ENCODE peak calls at places on chromosomes 16 and 17, in five cellular contexts. One of them, this sample, is unnamed.
A peak's percentile ranks its signal among the peaks of the same experiment; 100 is the strongest.

GRCh38 chr16:57394444-57394843 is 10.1 kb upstream of the CCL17 start:
- DNase-seq in neural crest cell: no peak
- DNase-seq in omental fat pad: no peak
- DNase-seq in astrocyte of the spinal cord: no peak
- DNase-seq in HepG2: no peak
- DNase-seq in this sample: no peak

GRCh38 chr16:22220714-22221113 is 14.6 kb downstream of the EEF2K start:
- DNase-seq in astrocyte of the spinal cord: no peak
- DNase-seq in neural crest cell: no peak
- DNase-seq in HepG2: no peak
- DNase-seq in omental fat pad: no peak
- DNase-seq in this sample: no peak

GRCh38 chr17:80754846-80755245 is 210.2 kb downstream of the RPTOR start:
- DNase-seq in neural crest cell: no peak
- DNase-seq in omental fat pad: no peak
- DNase-seq in HepG2: no peak
- DNase-seq in astrocyte of the spinal cord: no peak
- DNase-seq in this sample: no peak

GRCh38 chr17:70242781-70243437 is 73.6 kb downstream of the KCNJ2 start:
- DNase-seq in astrocyte of the spinal cord: peak; percentile 61
- DNase-seq in HepG2: no peak
- DNase-seq in omental fat pad: no peak
- DNase-seq in neural crest cell: no peak
- DNase-seq in this sample: no peak

GRCh38 chr16:7124242-7124641 is 208.4 kb upstream of the RBFOX1 start:
- DNase-seq in omental fat pad: no peak
- DNase-seq in astrocyte of the spinal cord: no peak
- DNase-seq in HepG2: no peak
- DNase-seq in neural crest cell: no peak
- DNase-seq in this sample: no peak

GRCh38 chr17:39513256-39513655 is 52.0 kb downstream of the CDK12 start:
- DNase-seq in astrocyte of the spinal cord: no peak
- DNase-seq in omental fat pad: no peak
- DNase-seq in neural crest cell: no peak
- DNase-seq in HepG2: no peak
- DNase-seq in this sample: no peak

GRCh38 chr17:3695723-3696411 is at the start of gene P2RX5:
- DNase-seq in omental fat pad: no peak
- DNase-seq in HepG2: no peak
- DNase-seq in neural crest cell: no peak
- DNase-seq in astrocyte of the spinal cord: no peak
- DNase-seq in this sample: no peak

GRCh38 chr16:19559242-19559910 is 3.9 kb downstream of the VPS35L start:
- DNase-seq in neural crest cell: peak; percentile 34
- DNase-seq in HepG2: peak; percentile 58
- DNase-seq in omental fat pad: no peak
- DNase-seq in astrocyte of the spinal cord: peak; percentile 72
- DNase-seq in this sample: peak; percentile 67

GRCh38 chr16:86963600-86964575 is 353.3 kb downstream of the C16orf95 start:
- DNase-seq in HepG2: no peak
- DNase-seq in astrocyte of the spinal cord: no peak
- DNase-seq in neural crest cell: no peak
- DNase-seq in omental fat pad: no peak
- DNase-seq in this sample: no peak

GRCh38 chr16:56608876-56609462 is 585 bp downstream of the MT2A start:
- DNase-seq in astrocyte of the spinal cord: no peak
- DNase-seq in omental fat pad: no peak
- DNase-seq in HepG2: no peak
- DNase-seq in neural crest cell: no peak
- DNase-seq in this sample: no peak

GRCh38 chr17:80422276-80422675 is 7.3 kb downstream of the ENDOV start:
- DNase-seq in neural crest cell: no peak
- DNase-seq in omental fat pad: no peak
- DNase-seq in HepG2: no peak
- DNase-seq in astrocyte of the spinal cord: no peak
- DNase-seq in this sample: no peak

GRCh38 chr16:11133344-11133921 is 122.6 kb downstream of the SOCS1 start:
- DNase-seq in HepG2: peak; percentile 79
- DNase-seq in astrocyte of the spinal cord: peak; percentile 95
- DNase-seq in neural crest cell: no peak
- DNase-seq in omental fat pad: no peak
- DNase-seq in this sample: peak; percentile 94

GRCh38 chr16:81165411-81166097 is 69.4 kb upstream of the GCSH start:
- DNase-seq in omental fat pad: no peak
- DNase-seq in neural crest cell: no peak
- DNase-seq in HepG2: no peak
- DNase-seq in astrocyte of the spinal cord: no peak
- DNase-seq in this sample: no peak

GRCh38 chr16:10338426-10338825 is 47.4 kb upstream of the ATF7IP2 start:
- DNase-seq in neural crest cell: no peak
- DNase-seq in HepG2: no peak
- DNase-seq in astrocyte of the spinal cord: peak; percentile 7
- DNase-seq in omental fat pad: no peak
- DNase-seq in this sample: no peak

GRCh38 chr17:74343526-74344284 is 17.7 kb downstream of the KIF19 start:
- DNase-seq in omental fat pad: no peak
- DNase-seq in HepG2: no peak
- DNase-seq in neural crest cell: no peak
- DNase-seq in astrocyte of the spinal cord: no peak
- DNase-seq in this sample: no peak

GRCh38 chr17:83113381-83113780 is 34.0 kb downstream of the METRNL start:
- DNase-seq in astrocyte of the spinal cord: no peak
- DNase-seq in neural crest cell: no peak
- DNase-seq in omental fat pad: no peak
- DNase-seq in HepG2: no peak
- DNase-seq in this sample: no peak

GRCh38 chr16:700684-701584 is 4.7 kb downstream of the FBXL16 start:
- DNase-seq in omental fat pad: no peak
- DNase-seq in astrocyte of the spinal cord: no peak
- DNase-seq in HepG2: no peak
- DNase-seq in neural crest cell: peak; percentile 67
- DNase-seq in this sample: no peak

GRCh38 chr17:59505610-59506276 is 59.7 kb upstream of the DHX40 start:
- DNase-seq in astrocyte of the spinal cord: no peak
- DNase-seq in neural crest cell: no peak
- DNase-seq in omental fat pad: no peak
- DNase-seq in HepG2: peak; percentile 65
- DNase-seq in this sample: no peak

GRCh38 chr17:29177871-29178749 is 2.1 kb downstream of the MYO18A start:
- DNase-seq in HepG2: peak; percentile 92
- DNase-seq in omental fat pad: no peak
- DNase-seq in astrocyte of the spinal cord: no peak
- DNase-seq in neural crest cell: no peak
- DNase-seq in this sample: no peak

GRCh38 chr16:12773216-12773615 is 30.5 kb downstream of the CPPED1 start:
- DNase-seq in astrocyte of the spinal cord: no peak
- DNase-seq in HepG2: no peak
- DNase-seq in omental fat pad: no peak
- DNase-seq in neural crest cell: no peak
- DNase-seq in this sample: no peak

GRCh38 chr16:72428611-72429376 is 256.8 kb upstream of the PMFBP1 start:
- DNase-seq in HepG2: no peak
- DNase-seq in omental fat pad: no peak
- DNase-seq in astrocyte of the spinal cord: peak; percentile 35
- DNase-seq in neural crest cell: no peak
- DNase-seq in this sample: no peak

GRCh38 chr16:87847785-87848675 is 21.3 kb downstream of the SLC7A5 start:
- DNase-seq in neural crest cell: peak; percentile 55
- DNase-seq in astrocyte of the spinal cord: no peak
- DNase-seq in HepG2: peak; percentile 99
- DNase-seq in omental fat pad: no peak
- DNase-seq in this sample: no peak

GRCh38 chr16:74718741-74719610 is 18.3 kb upstream of the MLKL start:
- DNase-seq in omental fat pad: no peak
- DNase-seq in neural crest cell: no peak
- DNase-seq in astrocyte of the spinal cord: no peak
- DNase-seq in HepG2: no peak
- DNase-seq in this sample: no peak

GRCh38 chr17:43713494-43714162 is 45.0 kb downstream of the SOST start:
- DNase-seq in astrocyte of the spinal cord: no peak
- DNase-seq in HepG2: no peak
- DNase-seq in omental fat pad: no peak
- DNase-seq in neural crest cell: peak; percentile 31
- DNase-seq in this sample: no peak

GRCh38 chr17:30450125-30451027 is 26.8 kb upstream of the GOSR1 start:
- DNase-seq in astrocyte of the spinal cord: no peak
- DNase-seq in omental fat pad: no peak
- DNase-seq in HepG2: peak; percentile 94
- DNase-seq in neural crest cell: no peak
- DNase-seq in this sample: peak; percentile 42

GRCh38 chr17:83195330-83196087 is 116.1 kb downstream of the METRNL start:
- DNase-seq in astrocyte of the spinal cord: peak; percentile 76
- DNase-seq in omental fat pad: peak; percentile 21
- DNase-seq in neural crest cell: no peak
- DNase-seq in HepG2: no peak
- DNase-seq in this sample: no peak

DNA sequence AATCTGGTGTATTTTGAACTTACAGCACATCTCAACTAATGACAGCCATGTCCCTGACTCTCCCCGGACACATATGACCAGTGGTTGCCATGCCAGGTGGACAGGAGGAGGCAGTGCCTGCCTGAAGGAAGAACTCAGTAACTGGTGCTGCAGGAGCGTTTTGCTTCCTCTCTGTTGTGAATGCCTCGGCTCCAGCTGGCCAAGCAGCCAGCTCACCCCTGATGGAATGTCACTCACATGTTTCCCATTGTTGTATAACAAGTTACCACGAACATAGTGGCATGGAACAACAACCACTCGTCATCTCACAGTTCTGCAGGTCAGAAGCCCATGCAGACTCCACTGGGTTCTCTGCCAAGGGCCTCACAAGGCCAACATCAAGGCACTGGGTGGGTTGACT is 20.1 kb upstream of the IRF8 start:
- DNase-seq in HepG2: no peak
- DNase-seq in neural crest cell: no peak
- DNase-seq in astrocyte of the spinal cord: peak; percentile 37
- DNase-seq in omental fat pad: no peak
- DNase-seq in this sample: peak; percentile 76
- TF ChIP-seq CTCF in HepG2: no peak
- TF ChIP-seq CTCF in neural crest cell: no peak
- TF ChIP-seq CTCF in astrocyte of the spinal cord: no peak
- TF ChIP-seq CTCF in omental fat pad: no peak
- TF ChIP-seq CTCF in this sample: no peak

GRCh38 chr16:13920510-13920818 is 510 bp downstream of the ERCC4 start:
- DNase-seq in astrocyte of the spinal cord: no peak
- DNase-seq in neural crest cell: no peak
- DNase-seq in HepG2: no peak
- DNase-seq in omental fat pad: no peak
- DNase-seq in this sample: no peak

GRCh38 chr16:13919683-13920509 is at the start of gene ERCC4:
- DNase-seq in astrocyte of the spinal cord: peak; percentile 99
- DNase-seq in neural crest cell: peak; percentile 99
- DNase-seq in HepG2: peak; percentile 100
- DNase-seq in omental fat pad: peak; percentile 100
- DNase-seq in this sample: peak; percentile 99

GRCh38 chr16:13921328-13921727 is 1.4 kb downstream of the ERCC4 start:
- DNase-seq in astrocyte of the spinal cord: no peak
- DNase-seq in neural crest cell: no peak
- DNase-seq in omental fat pad: no peak
- DNase-seq in HepG2: no peak
- DNase-seq in this sample: no peak

GRCh38 chr16:13926507-13926906 is 6.6 kb downstream of the ERCC4 start:
- DNase-seq in HepG2: no peak
- DNase-seq in astrocyte of the spinal cord: no peak
- DNase-seq in omental fat pad: no peak
- DNase-seq in neural crest cell: no peak
- DNase-seq in this sample: no peak

DNA sequence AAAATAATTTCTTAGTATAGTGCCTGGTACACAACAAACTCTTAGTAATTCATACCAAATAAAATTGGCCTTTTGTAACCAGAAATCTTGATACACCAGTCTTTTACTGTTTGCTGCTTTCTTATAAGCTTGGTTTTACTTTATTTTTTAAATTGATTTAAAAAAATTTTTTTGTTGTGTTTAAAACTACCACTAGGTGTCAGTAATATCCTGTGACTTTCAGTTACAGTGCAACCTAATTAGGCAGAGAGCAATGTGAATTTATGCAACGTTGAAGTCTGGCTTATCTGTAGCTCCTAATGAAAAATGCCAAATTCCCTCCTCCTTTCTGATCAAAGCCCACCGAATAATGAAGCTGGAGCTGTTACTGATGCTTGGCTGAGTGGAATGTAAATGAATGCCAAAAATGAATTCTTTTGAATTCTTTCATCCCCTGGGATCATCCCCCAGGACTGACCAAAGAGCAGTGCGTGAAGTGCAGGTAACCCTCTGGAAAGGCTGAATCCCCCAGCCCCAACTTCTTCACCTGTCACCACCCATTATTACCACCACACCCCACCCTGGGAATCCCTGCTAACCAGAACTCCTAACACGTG is 3.8 kb downstream of the ERCC4 start:
- DNase-seq in neural crest cell: no peak
- DNase-seq in astrocyte of the spinal cord: peak; percentile 72
- DNase-seq in HepG2: peak; percentile 62
- DNase-seq in omental fat pad: no peak
- DNase-seq in this sample: peak; percentile 51
- TF ChIP-seq CTCF in neural crest cell: peak; percentile 79
- TF ChIP-seq CTCF in astrocyte of the spinal cord: peak; percentile 44
- TF ChIP-seq CTCF in HepG2: peak; percentile 75
- TF ChIP-seq CTCF in omental fat pad: no peak
- TF ChIP-seq CTCF in this sample: peak; percentile 90

GRCh38 chr17:76953926-76954325 is 85.7 kb downstream of the MGAT5B start:
- DNase-seq in astrocyte of the spinal cord: no peak
- DNase-seq in neural crest cell: no peak
- DNase-seq in HepG2: no peak
- DNase-seq in omental fat pad: no peak
- DNase-seq in this sample: no peak
- TF ChIP-seq CTCF in astrocyte of the spinal cord: no peak
- TF ChIP-seq CTCF in neural crest cell: no peak
- TF ChIP-seq CTCF in HepG2: no peak
- TF ChIP-seq CTCF in omental fat pad: no peak
- TF ChIP-seq CTCF in this sample: no peak

GRCh38 chr16:73544266-73544665 is 496.3 kb upstream of the ZFHX3 start:
- DNase-seq in HepG2: no peak
- DNase-seq in neural crest cell: peak; percentile 20
- DNase-seq in omental fat pad: no peak
- DNase-seq in astrocyte of the spinal cord: no peak
- DNase-seq in this sample: no peak
- TF ChIP-seq CTCF in HepG2: no peak
- TF ChIP-seq CTCF in neural crest cell: no peak
- TF ChIP-seq CTCF in omental fat pad: no peak
- TF ChIP-seq CTCF in astrocyte of the spinal cord: no peak
- TF ChIP-seq CTCF in this sample: no peak

GRCh38 chr17:2042355-2042929 is 620 bp downstream of the OVCA2 start:
- DNase-seq in neural crest cell: no peak
- DNase-seq in omental fat pad: no peak
- DNase-seq in astrocyte of the spinal cord: peak; percentile 46
- DNase-seq in HepG2: no peak
- DNase-seq in this sample: no peak
- TF ChIP-seq CTCF in neural crest cell: no peak
- TF ChIP-seq CTCF in omental fat pad: no peak
- TF ChIP-seq CTCF in astrocyte of the spinal cord: peak; percentile 58
- TF ChIP-seq CTCF in HepG2: peak; percentile 26
- TF ChIP-seq CTCF in this sample: no peak